ENCODE peak calls at places on chromosomes 13 and 19, in eight cellular contexts. M is GM12878, I is HCT116, O is H1, L is NB4, J is HepG2, D is A549, B is K562. Y is an unnamed sample.
A peak's percentile ranks its signal among the peaks of the same experiment; 100 is the strongest.

GRCh38 chr19:57903298-57904174 is 12.9 kb downstream of the ZNF417 start:
- DNase-seq in O (no peak), B (no peak), L (peak; percentile 28), J (peak; percentile 40), D (peak; percentile 13), M (no peak), I (peak; percentile 4), Y (no peak)

GRCh38 chr19:58519087-58519354 is 589 bp downstream of the ZBTB45 start:
- DNase-seq in D (peak; percentile 91), B (peak; percentile 69), I (no peak), J (peak; percentile 73), O (no peak), L (peak; percentile 85), M (no peak), Y (peak; percentile 80)

GRCh38 chr19:15893498-15893897 is 4.4 kb downstream of the CYP4F2 start:
- DNase-seq in I (no peak), L (no peak), O (no peak), B (no peak), J (no peak), D (no peak), M (no peak), Y (no peak)

GRCh38 chr13:42762917-42763316 is 18.5 kb upstream of the FAM216B start:
- DNase-seq in B (no peak), D (no peak), I (no peak), M (no peak), L (peak; percentile 6), J (no peak), O (no peak), Y (no peak)

GRCh38 chr19:43592800-43593350 is 3.1 kb downstream of the IRGQ start:
- DNase-seq in D (no peak), M (no peak), B (no peak), O (no peak), I (no peak), J (no peak), L (no peak), Y (no peak)

GRCh38 chr13:24161010-24161775 is 673 bp downstream of the SPATA13 start:
- DNase-seq in I (no peak), O (no peak), D (no peak), L (peak; percentile 66), B (peak; percentile 7), M (no peak), J (peak; percentile 55), Y (peak; percentile 48)

GRCh38 chr19:6374179-6374709 is 1.5 kb downstream of the PSPN start:
- DNase-seq in B (no peak), I (no peak), J (no peak), D (no peak), M (no peak), O (no peak), L (no peak), Y (no peak)

GRCh38 chr19:14840206-14840605 is 5.2 kb upstream of the OR7A5 start:
- DNase-seq in J (no peak), M (no peak), D (no peak), L (no peak), I (no peak), O (no peak), B (no peak), Y (no peak)

GRCh38 chr19:38304352-38304865 is 358 bp downstream of the C19orf33 start:
- DNase-seq in D (no peak), B (no peak), I (no peak), J (no peak), M (no peak), L (no peak), O (no peak), Y (peak; percentile 34)

GRCh38 chr13:40189885-40190655 is 476.4 kb downstream of the FOXO1 start:
- DNase-seq in L (no peak), I (no peak), O (no peak), B (no peak), J (no peak), M (no peak), D (no peak), Y (no peak)

GRCh38 chr19:19140476-19140875 is 2.2 kb upstream of the TMEM161A start:
- DNase-seq in J (no peak), D (no peak), I (no peak), O (no peak), L (no peak), B (no peak), M (no peak), Y (no peak)

GRCh38 chr19:54186934-54187381 is 2.4 kb downstream of the MBOAT7 start:
- DNase-seq in J (no peak), D (no peak), B (peak; percentile 47), O (no peak), M (no peak), L (no peak), I (no peak), Y (no peak)

GRCh38 chr19:2477732-2478191 is 1.8 kb downstream of the GADD45B start:
- DNase-seq in O (no peak), D (no peak), M (no peak), B (no peak), J (no peak), I (no peak), L (peak; percentile 69), Y (no peak)

GRCh38 chr13:94660695-94661324 is 51.5 kb downstream of the SOX21 start:
- DNase-seq in D (peak; percentile 11), I (no peak), B (peak; percentile 28), L (peak; percentile 18), O (no peak), M (no peak), J (no peak), Y (no peak)

GRCh38 chr13:25276748-25277147 is 10.5 kb downstream of the MTMR6 start:
- DNase-seq in J (no peak), M (no peak), B (no peak), L (no peak), D (no peak), I (no peak), O (no peak), Y (no peak)

GRCh38 chr19:47230122-47230920 is 678 bp downstream of the BBC3 start:
- DNase-seq in D (no peak), L (peak; percentile 86), J (peak; percentile 32), M (no peak), I (no peak), B (peak; percentile 84), O (no peak), Y (peak; percentile 85)

GRCh38 chr13:98785405-98785804 is 32.9 kb upstream of the SLC15A1 start:
- DNase-seq in O (no peak), L (no peak), J (no peak), B (no peak), D (no peak), I (no peak), M (no peak), Y (no peak)

GRCh38 chr13:89688908-89689307 is 1658.6 kb upstream of the MIR17HG start:
- DNase-seq in I (no peak), M (no peak), O (no peak), J (no peak), B (no peak), D (no peak), L (no peak), Y (no peak)

GRCh38 chr19:6020166-6020967 is 42.4 kb upstream of the RANBP3 start:
- DNase-seq in J (peak; percentile 30), M (no peak), B (no peak), O (no peak), I (no peak), L (peak; percentile 69), D (no peak), Y (no peak)

GRCh38 chr19:19655051-19655594 is 8.4 kb downstream of the ATP13A1 start:
- DNase-seq in O (no peak), D (no peak), I (no peak), L (no peak), B (no peak), M (no peak), J (no peak), Y (no peak)

GRCh38 chr13:40206241-40207109 is 460.0 kb downstream of the FOXO1 start:
- DNase-seq in B (no peak), L (peak; percentile 47), I (no peak), J (no peak), D (no peak), M (peak; percentile 53), O (no peak), Y (no peak)

GRCh38 chr19:29939628-29940027 is 2.4 kb upstream of the URI1 start:
- DNase-seq in B (no peak), M (no peak), L (no peak), D (no peak), J (no peak), O (no peak), I (no peak), Y (no peak)
- TF ChIP-seq MAX in B (no peak), M (no peak), L (no peak), D (no peak), J (no peak), O (no peak), I (no peak), Y (no peak)

GRCh38 chr13:111925146-111925875 is 141.6 kb upstream of the SOX1 start:
- DNase-seq in B (no peak), O (no peak), D (no peak), M (no peak), J (no peak), I (no peak), L (no peak), Y (no peak)
- TF ChIP-seq MAX in B (no peak), O (no peak), D (no peak), M (no peak), J (no peak), I (no peak), L (no peak), Y (no peak)

GRCh38 chr19:10694706-10695105 is 6.5 kb upstream of the QTRT1 start:
- DNase-seq in D (no peak), J (no peak), O (no peak), L (peak; percentile 59), I (no peak), B (no peak), M (no peak), Y (no peak)

GRCh38 chr19:10692673-10693264 is 8.5 kb upstream of the QTRT1 start:
- DNase-seq in D (no peak), B (no peak), M (no peak), J (no peak), L (peak; percentile 50), O (no peak), I (no peak), Y (no peak)

GRCh38 chr19:10691883-10692282 is 9.4 kb upstream of the QTRT1 start:
- DNase-seq in J (no peak), D (no peak), I (no peak), B (no peak), L (no peak), O (no peak), M (no peak), Y (no peak)

GRCh38 chr19:10699650-10700335 is 1.4 kb upstream of the QTRT1 start:
- DNase-seq in M (peak; percentile 35), J (peak; percentile 35), L (peak; percentile 92), D (peak; percentile 40), O (no peak), B (peak; percentile 52), I (peak; percentile 48), Y (peak; percentile 79)

GRCh38 chr19:10695401-10696398 is 5.5 kb upstream of the QTRT1 start:
- DNase-seq in O (peak; percentile 94), D (peak; percentile 78), B (peak; percentile 97), J (peak; percentile 84), I (peak; percentile 86), L (peak; percentile 100), M (peak; percentile 45), Y (peak; percentile 99)
- TF ChIP-seq MAX in O (peak; percentile 72), D (peak; percentile 39), B (peak; percentile 82), J (peak; percentile 44), I (no peak), L (peak; percentile 92), M (peak; percentile 60), Y (peak; percentile 75)

DNA sequence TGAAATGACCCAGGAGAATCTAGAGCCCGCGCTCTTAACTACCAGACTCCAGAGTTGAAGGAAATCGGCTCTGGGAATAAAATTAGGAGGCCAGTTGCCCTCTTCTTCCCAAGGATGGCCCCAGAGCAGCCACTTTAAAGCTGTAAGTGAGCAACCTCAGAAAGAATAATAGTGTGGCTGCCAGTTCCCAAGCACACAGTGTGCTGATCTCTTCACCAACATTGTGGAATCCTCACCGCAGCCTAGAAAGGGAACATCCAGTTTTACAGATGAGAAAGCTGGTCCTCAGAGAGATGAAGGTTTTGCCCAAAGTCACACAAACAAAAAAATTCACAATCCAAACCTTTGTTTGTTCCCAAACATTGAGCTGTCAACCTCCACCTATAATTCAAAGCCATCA is 39.6 kb downstream of the HSPH1 start:
- DNase-seq in I (no peak), D (no peak), M (no peak), O (no peak), B (no peak), L (no peak), J (no peak), Y (no peak)
- TF ChIP-seq MAX in I (no peak), D (no peak), M (no peak), O (no peak), B (no peak), L (no peak), J (no peak), Y (no peak)